ENCODE peak calls at places on chromosomes 16 and 17, in five cellular contexts. X, C, D, S and L are unnamed samples.

GRCh38 chr16:2774161-2774891 is 2.8 kb downstream of the ELOB start:
- DNase-seq in D (no peak), S (no peak), C (peak), X (no peak), L (no peak)

GRCh38 chr16:4176794-4177438 is 60.7 kb upstream of the ADCY9 start:
- DNase-seq in S (no peak), D (peak), X (no peak), C (no peak), L (peak)

GRCh38 chr17:40561871-40562611 is 3.2 kb downstream of the CCR7 start:
- DNase-seq in X (no peak), S (peak), C (no peak), D (peak), L (peak)

GRCh38 chr16:65327346-65327745 is 205.5 kb upstream of the CDH11 start:
- DNase-seq in C (no peak), X (no peak), S (no peak), D (no peak), L (no peak)

GRCh38 chr17:57875109-57876022 is 25.5 kb upstream of the MRPS23 start:
- DNase-seq in X (peak), C (peak), S (no peak), D (peak), L (no peak)

GRCh38 chr16:138049-138417 is 440 bp downstream of the NPRL3 start:
- DNase-seq in D (no peak), S (no peak), C (peak), X (peak), L (peak)

GRCh38 chr17:43399839-43400328 is 1.1 kb downstream of the ARL4D start:
- DNase-seq in D (no peak), S (no peak), X (no peak), C (peak), L (no peak)

GRCh38 chr17:61383689-61384201 is 15.9 kb upstream of the TBX2 start:
- DNase-seq in C (no peak), X (no peak), S (no peak), D (no peak), L (no peak)

GRCh38 chr17:50177983-50178834 is 12.4 kb downstream of the SGCA start:
- DNase-seq in X (peak), S (peak), C (peak), D (peak), L (peak)

GRCh38 chr17:1362065-1362848 is 37.8 kb downstream of the YWHAE start:
- DNase-seq in S (no peak), X (no peak), D (no peak), C (no peak), L (no peak)

GRCh38 chr16:58456193-58456592 is 43.8 kb upstream of the NDRG4 start:
- DNase-seq in S (no peak), X (no peak), D (no peak), C (no peak), L (no peak)

GRCh38 chr16:85651822-85652430 is 36.8 kb downstream of the GINS2 start:
- DNase-seq in X (peak), C (peak), D (peak), S (no peak), L (no peak)

GRCh38 chr17:10292057-10292931 is 80.5 kb downstream of the MYH13 start:
- DNase-seq in D (no peak), S (no peak), C (no peak), X (no peak), L (peak)

GRCh38 chr17:43341705-43342600 is 56.8 kb upstream of the ARL4D start:
- DNase-seq in X (no peak), S (no peak), C (no peak), D (no peak), L (no peak)

GRCh38 chr16:24178496-24178895 is 77.6 kb upstream of the CACNG3 start:
- DNase-seq in X (no peak), D (no peak), S (no peak), C (no peak), L (no peak)

GRCh38 chr16:76661691-76662090 is 384.5 kb downstream of the CNTNAP4 start:
- DNase-seq in D (no peak), C (no peak), X (no peak), S (no peak), L (no peak)

GRCh38 chr17:76643553-76644148 is at the start of gene ST6GALNAC1:
- DNase-seq in D (peak), C (no peak), X (peak), S (no peak), L (no peak)

GRCh38 chr17:29593546-29594440 is 861 bp downstream of the ANKRD13B start:
- DNase-seq in C (no peak), S (no peak), D (peak), X (peak), L (no peak)

GRCh38 chr17:40060887-40061480 is 1.8 kb upstream of the THRA start:
- DNase-seq in S (no peak), D (peak), C (no peak), X (no peak), L (no peak)

GRCh38 chr16:30005341-30006094 is 5.3 kb downstream of the DOC2A start:
- DNase-seq in C (no peak), D (peak), X (no peak), S (no peak), L (peak)

GRCh38 chr16:88077328-88078108 is 126.3 kb downstream of the BANP start:
- DNase-seq in X (peak), S (no peak), D (no peak), C (no peak), L (no peak)

GRCh38 chr17:42667088-42667951 is 8.2 kb downstream of the TUBG2 start:
- DNase-seq in S (no peak), C (peak), X (peak), D (peak), L (no peak)

GRCh38 chr17:57553525-57553924 is 191.6 kb downstream of the CCDC182 start:
- DNase-seq in C (no peak), X (no peak), D (no peak), S (no peak), L (no peak)

GRCh38 chr16:72972878-72973571 is 74.9 kb downstream of the ZFHX3 start:
- DNase-seq in S (no peak), X (no peak), D (no peak), C (no peak), L (no peak)
- TF ChIP-seq CTCF in S (no peak), X (no peak), D (no peak), C (no peak), L (no peak)

GRCh38 chr16:68433316-68433715 is 15.0 kb downstream of the SMPD3 start:
- DNase-seq in D (no peak), X (no peak), C (no peak), S (no peak), L (no peak)

GRCh38 chr16:68434654-68435210 is 13.6 kb downstream of the SMPD3 start:
- DNase-seq in D (peak), S (no peak), C (no peak), X (peak), L (no peak)

GRCh38 chr16:68432701-68433100 is 15.6 kb downstream of the SMPD3 start:
- DNase-seq in C (no peak), D (no peak), S (no peak), X (no peak), L (no peak)

GRCh38 chr16:68436581-68436980 is 11.7 kb downstream of the SMPD3 start:
- DNase-seq in D (no peak), X (no peak), S (no peak), C (no peak), L (no peak)
- TF ChIP-seq CTCF in D (peak), X (no peak), S (no peak), C (no peak), L (no peak)

GRCh38 chr16:54194008-54194731 is 92.4 kb downstream of the IRX3 start:
- DNase-seq in D (no peak), X (peak), S (no peak), C (peak), L (no peak)
- TF ChIP-seq CTCF in D (no peak), X (no peak), S (no peak), C (no peak), L (no peak)

GRCh38 chr17:13922885-13923284 is 146.4 kb upstream of the COX10 start:
- DNase-seq in S (peak), D (no peak), C (no peak), X (no peak), L (no peak)

GRCh38 chr17:13920413-13920812 is 148.9 kb upstream of the COX10 start:
- DNase-seq in D (no peak), X (no peak), C (no peak), S (peak), L (no peak)

GRCh38 chr17:13921841-13922776 is 147.2 kb upstream of the COX10 start:
- DNase-seq in C (no peak), X (no peak), S (peak), D (no peak), L (no peak)

GRCh38 chr17:13931111-13931526 is 138.2 kb upstream of the COX10 start:
- DNase-seq in X (no peak), S (peak), C (no peak), D (no peak), L (no peak)

GRCh38 chr17:13925579-13925978 is 143.7 kb upstream of the COX10 start:
- DNase-seq in S (no peak), D (no peak), C (no peak), X (no peak), L (no peak)
- TF ChIP-seq CTCF in S (no peak), D (no peak), C (no peak), X (no peak), L (no peak)

DNA sequence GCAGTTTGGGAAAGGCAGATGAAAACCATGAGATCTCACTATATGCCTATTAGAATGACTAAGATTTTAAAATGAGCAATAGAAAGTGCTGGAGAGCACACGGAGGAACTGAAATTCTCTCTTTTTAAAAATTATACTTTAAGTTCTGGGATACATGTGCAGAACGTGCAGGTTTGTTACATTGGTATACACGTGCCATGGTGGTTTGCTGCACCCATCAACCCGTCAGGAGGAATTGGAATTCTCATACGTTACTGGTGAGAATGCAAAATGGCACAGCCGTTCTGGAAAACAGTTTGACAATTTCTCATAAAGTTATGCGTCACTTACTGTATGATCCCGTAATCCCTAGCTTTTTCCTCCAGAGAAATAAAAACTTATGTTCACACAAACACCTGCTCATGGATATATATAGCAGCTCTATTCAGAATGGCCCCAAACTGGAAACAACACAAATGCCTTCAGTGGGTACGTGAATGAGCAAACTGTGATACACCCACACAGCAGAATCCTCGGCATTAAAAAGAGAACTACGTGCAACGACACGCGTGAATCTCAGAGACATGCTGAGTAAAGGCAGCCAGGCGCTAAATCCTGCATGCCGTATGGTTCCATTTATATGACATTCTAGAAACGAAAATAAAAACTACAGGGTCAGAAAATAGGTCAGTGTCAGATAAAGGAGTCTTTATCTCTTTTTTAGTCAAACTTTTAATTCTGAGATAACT is 11.8 kb downstream of the PIK3R6 start:
- DNase-seq in S (no peak), D (no peak), C (no peak), X (no peak), L (no peak)
- TF ChIP-seq CTCF in S (no peak), D (no peak), C (no peak), X (no peak), L (no peak)

DNA sequence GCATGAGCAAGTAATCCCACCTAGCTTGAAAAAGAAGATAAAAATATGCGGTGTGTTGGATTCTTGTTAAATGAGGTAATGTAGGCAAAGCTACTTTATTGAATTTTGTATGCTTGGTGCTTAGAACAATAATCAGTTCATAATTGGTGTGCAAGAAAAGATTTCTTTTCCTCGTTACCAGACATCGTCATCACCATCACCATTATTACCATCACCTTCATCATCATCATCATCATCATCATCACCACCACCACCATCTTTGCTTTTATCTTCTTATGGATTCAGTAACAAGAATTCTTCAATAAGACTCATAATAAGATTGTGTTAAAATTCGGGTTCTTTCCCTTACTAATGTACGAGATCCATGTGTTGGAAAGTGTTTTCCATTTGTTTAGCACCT is 173.7 kb downstream of the RBFOX1 start:
- DNase-seq in D (no peak), S (no peak), X (no peak), C (no peak), L (no peak)
- TF ChIP-seq CTCF in D (no peak), S (no peak), X (no peak), C (no peak), L (no peak)